ENCODE peak calls at places on chromosomes 11 and 22, in seven cellular contexts. S is stimulated activated CD4-positive, alpha-beta T cell treated with anti-CD3 and anti-CD28 coated beads, Interleukin-2, amount 100 ng/mL, for 48 hours; J is smooth muscle cell of the brain vasculature; R is activated CD8-positive, alpha-beta T cell treated with anti-CD3 and anti-CD28 coated beads for 36 hours; U is activated CD4-positive, alpha-beta T cell treated with anti-CD3 and anti-CD28 coated beads, Interleukin-2, amount 10 ng/mL, durations not matched to agents 7 days and 5 days; Z is uterus; N is Ammon's horn. E is an unnamed sample.

GRCh38 chr11:110797453-110797852 is 85.2 kb upstream of the ARHGAP20 start:
- DNase-seq in S (no peak), J (no peak), R (no peak), U (no peak), Z (no peak), N (peak), E (no peak)

GRCh38 chr11:47002366-47002765 is 65.8 kb downstream of the CSTPP1 start:
- DNase-seq in S (no peak), J (no peak), R (no peak), U (no peak), Z (no peak), N (no peak), E (no peak)

GRCh38 chr11:60307507-60308195 is 19.4 kb upstream of the MS4A6E start:
- DNase-seq in S (peak), J (no peak), R (peak), U (no peak), Z (no peak), N (no peak), E (no peak)

GRCh38 chr11:46308632-46309419 is 31.4 kb downstream of the CREB3L1 start:
- DNase-seq in S (peak), J (no peak), R (peak), U (peak), Z (peak), N (peak), E (no peak)

GRCh38 chr11:6356503-6356902 is 33.8 kb upstream of the SMPD1 start:
- DNase-seq in S (no peak), J (no peak), R (no peak), U (no peak), Z (no peak), N (no peak), E (peak)

GRCh38 chr11:1459739-1460395 is 26.7 kb downstream of the MOB2 start:
- DNase-seq in S (no peak), J (no peak), R (no peak), U (no peak), Z (no peak), N (no peak), E (no peak)

GRCh38 chr22:28034760-28035401 is 115.8 kb upstream of the PITPNB start:
- DNase-seq in S (no peak), J (no peak), R (peak), U (no peak), Z (peak), N (peak), E (peak)

GRCh38 chr11:117851852-117852251 is 24.6 kb downstream of the FXYD6 start:
- DNase-seq in S (no peak), J (no peak), R (no peak), U (no peak), Z (peak), N (no peak), E (peak)

GRCh38 chr22:19761500-19762314 is 1.1 kb downstream of the TBX1 start:
- DNase-seq in S (no peak), J (no peak), R (no peak), U (no peak), Z (no peak), N (no peak), E (no peak)

GRCh38 chr11:125886997-125887372 is 483 bp upstream of the HYLS1 start:
- DNase-seq in S (peak), J (no peak), R (peak), U (peak), Z (peak), N (peak), E (peak)

GRCh38 chr11:33538726-33539125 is 161.9 kb downstream of the C11orf91 start:
- DNase-seq in S (no peak), J (no peak), R (no peak), U (no peak), Z (no peak), N (no peak), E (no peak)

GRCh38 chr22:28922540-28923244 is 39.3 kb downstream of the ZNRF3 start:
- DNase-seq in S (no peak), J (no peak), R (no peak), U (no peak), Z (no peak), N (no peak), E (peak)

GRCh38 chr11:129143335-129143734 is 48.8 kb downstream of the ARHGAP32 start:
- DNase-seq in S (no peak), J (peak), R (no peak), U (no peak), Z (peak), N (peak), E (no peak)

GRCh38 chr22:38828191-38828590 is 15.6 kb downstream of the NPTXR start:
- DNase-seq in S (no peak), J (no peak), R (no peak), U (no peak), Z (no peak), N (no peak), E (no peak)

GRCh38 chr11:79437274-79437980 is 3.4 kb downstream of the TENM4 start:
- DNase-seq in S (no peak), J (no peak), R (no peak), U (no peak), Z (peak), N (peak), E (no peak)

GRCh38 chr11:80860632-80861031 is 1419.8 kb upstream of the TENM4 start:
- DNase-seq in S (no peak), J (no peak), R (no peak), U (no peak), Z (no peak), N (no peak), E (no peak)

GRCh38 chr22:47154621-47155081 is 392.2 kb downstream of the TBC1D22A start:
- DNase-seq in S (no peak), J (no peak), R (no peak), U (no peak), Z (peak), N (peak), E (peak)

GRCh38 chr22:48580481-48580970 is 1247.1 kb downstream of the BRD1 start:
- DNase-seq in S (no peak), J (no peak), R (no peak), U (no peak), Z (no peak), N (no peak), E (no peak)

GRCh38 chr11:33507967-33508366 is 192.7 kb downstream of the C11orf91 start:
- DNase-seq in S (no peak), J (no peak), R (no peak), U (no peak), Z (no peak), N (no peak), E (no peak)

GRCh38 chr22:29309332-29310064 is 3.0 kb downstream of the GAS2L1 start:
- DNase-seq in S (no peak), J (no peak), R (no peak), U (no peak), Z (peak), N (no peak), E (no peak)

GRCh38 chr11:110249066-110249465 is 47.3 kb downstream of the RDX start:
- DNase-seq in S (no peak), J (no peak), R (no peak), U (no peak), Z (no peak), N (peak), E (no peak)

GRCh38 chr22:20805972-20806471 is 32.1 kb downstream of the SERPIND1 start:
- DNase-seq in S (no peak), J (no peak), R (no peak), U (no peak), Z (no peak), N (no peak), E (no peak)

GRCh38 chr11:111966678-111967077 is 29.5 kb downstream of the DIXDC1 start:
- DNase-seq in S (no peak), J (no peak), R (no peak), U (no peak), Z (no peak), N (no peak), E (no peak)

GRCh38 chr11:34585870-34586654 is 34.8 kb upstream of the EHF start:
- DNase-seq in S (no peak), J (peak), R (no peak), U (no peak), Z (no peak), N (peak), E (peak)

GRCh38 chr22:35202376-35202775 is 54.9 kb upstream of the HMGXB4 start:
- DNase-seq in S (no peak), J (no peak), R (no peak), U (no peak), Z (no peak), N (no peak), E (no peak)

GRCh38 chr11:116581349-116581748 is 191.4 kb downstream of the BUD13 start:
- DNase-seq in S (no peak), J (no peak), R (no peak), U (no peak), Z (no peak), N (no peak), E (no peak)

GRCh38 chr11:1353383-1354124 is 36.2 kb upstream of the BRSK2 start:
- DNase-seq in S (no peak), J (no peak), R (no peak), U (no peak), Z (no peak), N (no peak), E (no peak)

GRCh38 chr11:75539459-75540022 is 13.8 kb upstream of the GDPD5 start:
- DNase-seq in S (no peak), J (no peak), R (no peak), U (no peak), Z (no peak), N (no peak), E (no peak)

GRCh38 chr11:20213790-20214189 is 53.5 kb upstream of the DBX1 start:
- DNase-seq in S (no peak), J (no peak), R (no peak), U (no peak), Z (no peak), N (no peak), E (no peak)

GRCh38 chr11:64265176-64266160 is 14.1 kb downstream of the PLCB3 start:
- DNase-seq in S (no peak), J (no peak), R (no peak), U (no peak), Z (no peak), N (no peak), E (no peak)

GRCh38 chr11:63747006-63747405 is 21.6 kb downstream of the ZFTA start:
- DNase-seq in S (no peak), J (no peak), R (no peak), U (no peak), Z (no peak), N (no peak), E (no peak)